ENCODE peak calls at places on chromosomes 5 and 9, in four cellular contexts. O is glomerular endothelial cell, Q is kidney glomerular epithelial cell, V is NCI-H748 treated with DMSO at 0.1 percent for 48 hours. Y is an unnamed sample.

GRCh38 chr9:81035171-81035570 is 654.2 kb downstream of the TLE1 start:
- DNase-seq in V (no peak), O (no peak), Q (peak), Y (no peak)

GRCh38 chr5:53256746-53257145 is 147.2 kb upstream of the MOCS2 start:
- DNase-seq in Q (no peak), V (no peak), O (no peak), Y (no peak)

GRCh38 chr9:112894699-112895098 is 4.0 kb upstream of the SLC46A2 start:
- DNase-seq in Q (no peak), O (no peak), V (no peak), Y (no peak)

GRCh38 chr5:10279328-10279727 is 28.4 kb downstream of the CMBL start:
- DNase-seq in O (no peak), Q (no peak), V (no peak), Y (no peak)

GRCh38 chr5:120053841-120054240 is 410.3 kb upstream of the PRR16 start:
- DNase-seq in V (no peak), O (no peak), Q (no peak), Y (no peak)

GRCh38 chr5:171388816-171389168 is 1.1 kb downstream of the NPM1 start:
- DNase-seq in O (no peak), Q (no peak), V (no peak), Y (no peak)

GRCh38 chr5:7927466-7928375 is 58.8 kb downstream of the MTRR start:
- DNase-seq in Q (peak), V (peak), O (no peak), Y (peak)

GRCh38 chr9:20292002-20292401 is 330.3 kb downstream of the MLLT3 start:
- DNase-seq in Q (peak), V (no peak), O (no peak), Y (peak)

GRCh38 chr5:32339198-32339597 is 26.5 kb upstream of the MTMR12 start:
- DNase-seq in Q (no peak), V (no peak), O (no peak), Y (peak)

GRCh38 chr9:118693645-118694044 is 675.6 kb downstream of the BRINP1 start:
- DNase-seq in V (no peak), Q (no peak), O (no peak), Y (peak)

GRCh38 chr9:129549139-129549538 is 71.8 kb downstream of the C9orf50 start:
- DNase-seq in V (no peak), Q (no peak), O (no peak), Y (no peak)

GRCh38 chr9:37943329-37944265 is 39.7 kb upstream of the SLC25A51 start:
- DNase-seq in Q (peak), O (no peak), V (no peak), Y (no peak)

GRCh38 chr9:33817327-33818166 is 587 bp downstream of the UBE2R2 start:
- DNase-seq in V (no peak), O (no peak), Q (peak), Y (peak)